ENCODE peak calls at places on chromosome 1, in ten cellular contexts. W is bronchial epithelial cell, Y is heart left ventricle, Z is AG04450, N is tibial artery, M is fibroblast of lung, E is dorsolateral prefrontal cortex, A is HepG2, K is thyroid gland, J is lower lobe of right lung. H is an unnamed sample.

GRCh38 chr1:186605762-186606350 is 74.4 kb downstream of the PTGS2 start:
- DNase-seq in K (peak), J (peak), N (peak), Y (no peak), Z (peak), E (no peak), M (peak), W (peak), A (peak), H (no peak)

GRCh38 chr1:233183226-233184020 is 112.1 kb downstream of the PCNX2 start:
- DNase-seq in W (peak), K (no peak), Y (no peak), M (no peak), A (no peak), J (no peak), N (no peak), Z (no peak), E (no peak), H (peak)

GRCh38 chr1:230977781-230978490 is 725 bp downstream of the TTC13 start:
- DNase-seq in W (peak), J (peak), Z (no peak), K (peak), Y (peak), E (peak), N (peak), A (peak), M (peak), H (peak)

GRCh38 chr1:153168686-153169085 is 18.0 kb upstream of the SPRR2G start:
- DNase-seq in N (no peak), M (no peak), J (no peak), K (no peak), Y (no peak), A (no peak), Z (no peak), E (no peak), W (peak), H (no peak)

GRCh38 chr1:86429830-86430229 is 5.9 kb downstream of the CLCA2 start:
- DNase-seq in N (peak), Z (peak), E (no peak), W (peak), M (peak), A (no peak), J (no peak), Y (peak), K (peak), H (peak)

GRCh38 chr1:206706298-206706791 is 21.6 kb downstream of the MAPKAPK2 start:
- DNase-seq in W (no peak), E (no peak), Y (no peak), Z (peak), K (peak), A (no peak), M (peak), N (peak), J (no peak), H (no peak)

GRCh38 chr1:103516693-103517092 is 8.8 kb upstream of the RNPC3 start:
- DNase-seq in W (peak), Z (no peak), K (no peak), Y (no peak), A (no peak), M (no peak), E (no peak), J (no peak), N (no peak), H (no peak)

GRCh38 chr1:56068908-56069307 is 510.5 kb downstream of the PLPP3 start:
- DNase-seq in K (no peak), E (no peak), N (no peak), M (no peak), Y (no peak), W (peak), A (no peak), Z (no peak), J (no peak), H (no peak)

GRCh38 chr1:40774266-40774998 is 9.2 kb upstream of the KCNQ4 start:
- DNase-seq in W (peak), J (peak), M (peak), A (peak), E (no peak), K (peak), Z (no peak), N (no peak), Y (peak), H (no peak)

GRCh38 chr1:43302721-43303476 is 2.1 kb downstream of the TIE1 start:
- DNase-seq in J (peak), Z (no peak), A (peak), K (no peak), N (no peak), Y (no peak), E (no peak), W (no peak), M (no peak), H (no peak)

GRCh38 chr1:92797961-92798360 is 13.1 kb upstream of the EVI5 start:
- DNase-seq in A (no peak), K (no peak), W (no peak), J (no peak), M (no peak), Y (no peak), N (no peak), E (no peak), Z (peak), H (no peak)

GRCh38 chr1:71785470-71785869 is 496.9 kb downstream of the NEGR1 start:
- DNase-seq in K (no peak), Y (no peak), M (peak), J (no peak), E (no peak), Z (no peak), A (no peak), N (no peak), W (no peak), H (no peak)

DNA sequence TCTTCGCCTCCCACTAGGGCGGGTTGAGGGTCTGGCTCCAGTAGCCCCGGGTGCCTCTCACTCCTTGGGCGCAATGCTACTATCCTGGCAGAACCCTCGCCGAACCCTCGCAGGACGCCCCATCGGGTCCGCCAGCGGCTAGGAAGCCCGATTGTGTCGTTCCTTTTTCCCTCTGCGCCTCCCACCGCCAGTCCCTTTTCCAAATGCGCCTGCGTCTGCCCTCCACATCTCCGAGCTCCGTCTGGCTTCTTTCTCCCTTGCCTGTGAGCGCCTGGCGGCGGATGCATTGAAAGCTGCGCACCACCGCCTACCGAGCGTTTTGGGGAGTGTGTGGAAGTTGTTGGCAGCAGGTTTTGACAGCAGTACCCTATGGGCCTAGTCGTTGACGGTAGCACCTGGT is 1.0 kb upstream of the DIRAS3 start:
- DNase-seq in Z (peak), E (peak), A (no peak), M (peak), W (peak), Y (peak), K (peak), N (peak), J (no peak), H (no peak)
- TF ChIP-seq CTCF in Z (peak), E (no peak), A (no peak), M (peak), W (peak), Y (no peak), K (peak), N (peak), J (no peak), H (peak)

DNA sequence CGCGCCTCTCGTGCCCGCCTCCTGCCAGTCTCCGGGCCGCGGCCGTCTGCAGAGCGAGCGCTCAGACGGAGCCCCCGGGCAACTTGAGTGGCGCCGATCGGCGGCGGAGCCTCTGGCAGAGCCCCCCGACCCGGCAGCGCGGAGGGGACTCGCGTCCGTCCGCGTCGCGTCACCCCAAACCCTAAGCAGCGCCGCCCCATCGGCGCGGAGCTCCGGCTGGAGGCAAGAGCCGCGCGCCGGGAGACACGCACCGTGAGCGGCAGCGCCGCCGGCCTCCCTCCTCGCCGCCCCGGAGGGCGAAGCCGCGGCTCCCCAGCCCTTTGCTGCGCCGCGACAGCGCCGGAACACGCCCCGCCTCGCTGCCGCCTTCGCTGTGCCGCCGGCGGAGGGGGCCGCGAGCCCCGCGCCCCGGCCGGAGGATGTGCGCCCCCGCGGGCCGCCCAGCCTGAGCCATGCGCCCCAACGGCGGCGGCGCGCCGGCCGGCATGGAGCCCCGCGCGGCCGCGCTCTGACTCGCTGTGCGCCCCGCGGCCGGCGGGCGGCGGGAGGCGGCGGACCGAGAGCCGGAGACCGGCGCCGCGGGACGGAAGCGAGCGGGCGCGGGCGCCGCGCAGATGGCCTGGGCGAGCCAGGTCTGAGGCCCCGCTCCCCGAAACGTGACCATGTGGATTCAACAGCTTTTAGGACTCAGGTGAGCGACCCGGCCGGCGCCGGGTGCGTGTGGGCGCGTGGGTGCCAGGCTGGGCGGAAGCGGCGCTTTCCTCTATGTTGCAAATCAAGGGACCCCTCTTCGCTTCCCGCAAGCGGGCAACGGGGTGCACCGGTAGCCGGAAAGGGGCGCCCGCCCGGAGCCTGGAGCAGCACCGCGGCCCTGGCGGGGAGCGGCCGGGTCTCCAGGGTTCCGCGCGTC is 610 bp downstream of the AJAP1 start:
- DNase-seq in Z (no peak), K (no peak), N (no peak), W (no peak), A (no peak), M (no peak), E (no peak), Y (no peak), J (no peak), H (no peak)
- H3K4me3 ChIP-seq in Z (no peak), K (no peak), N (no peak), W (peak), A (no peak), M (no peak), E (peak), Y (peak), J (peak), H (peak)

GRCh38 chr1:225343618-225344017 is 84.2 kb downstream of the LBR start:
- DNase-seq in M (peak), K (no peak), W (peak), N (no peak), Y (no peak), A (peak), E (no peak), Z (no peak), J (no peak), H (no peak)
- TF ChIP-seq CTCF in M (peak), K (no peak), W (peak), N (no peak), Y (no peak), A (peak), E (no peak), Z (peak), J (peak), H (peak)

GRCh38 chr1:15850450-15851079 is 3.1 kb downstream of the SPEN start:
- DNase-seq in Z (no peak), W (no peak), A (peak), N (no peak), K (no peak), Y (no peak), J (no peak), M (no peak), E (no peak), H (no peak)
- H3K4me3 ChIP-seq in Z (peak), W (peak), A (peak), N (peak), K (no peak), Y (peak), J (peak), M (peak), E (peak), H (peak)

DNA sequence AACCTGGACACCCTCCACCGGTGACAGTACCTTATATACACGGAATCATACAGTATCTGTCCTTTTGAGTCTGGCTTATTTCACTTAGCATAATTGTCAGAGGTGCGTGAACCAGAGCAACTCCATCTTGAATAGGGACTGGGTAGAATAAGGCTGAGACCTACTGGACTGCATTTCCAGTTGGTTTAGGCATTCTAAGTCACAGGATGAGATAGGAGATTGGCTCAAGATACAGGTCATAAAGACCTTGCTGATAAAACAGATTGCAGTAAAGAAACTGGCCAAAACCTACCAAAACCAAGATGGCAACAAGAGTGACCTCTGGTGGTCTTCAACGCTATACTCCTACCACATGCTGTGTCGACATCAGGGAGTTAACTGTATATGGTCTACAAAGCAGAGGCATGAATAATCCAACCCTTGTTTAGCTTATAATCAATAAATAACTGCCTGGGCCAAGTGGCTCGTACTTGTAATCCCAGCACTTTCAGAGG is 1.4 kb upstream of the FDPS start:
- DNase-seq in W (peak), A (peak), J (no peak), M (peak), N (no peak), E (no peak), K (no peak), Z (no peak), Y (no peak), H (no peak)
- TF ChIP-seq CTCF in W (no peak), A (peak), J (peak), M (peak), N (no peak), E (peak), K (no peak), Z (peak), Y (peak), H (peak)